ENCODE peak calls at places on chromosomes 3 and 15, in seven cellular contexts. One of them, this sample, is unnamed.

GRCh38 chr3:150133293-150133692 is 162.6 kb upstream of the PFN2 start:
- DNase-seq in breast epithelium: no peak
- DNase-seq in left ventricle myocardium inferior: no peak
- DNase-seq in sigmoid colon: no peak
- DNase-seq in HCT116: no peak
- DNase-seq in brain microvascular endothelial cell: no peak
- DNase-seq in AG04450: no peak
- DNase-seq in this sample: no peak

GRCh38 chr3:157075693-157076420 is 84.1 kb downstream of the CCNL1 start:
- DNase-seq in HCT116: no peak
- DNase-seq in left ventricle myocardium inferior: no peak
- DNase-seq in breast epithelium: no peak
- DNase-seq in brain microvascular endothelial cell: no peak
- DNase-seq in sigmoid colon: peak
- DNase-seq in AG04450: no peak
- DNase-seq in this sample: peak

GRCh38 chr3:127984241-127984975 is 67.8 kb upstream of the SEC61A1 start:
- DNase-seq in HCT116: no peak
- DNase-seq in breast epithelium: no peak
- DNase-seq in left ventricle myocardium inferior: no peak
- DNase-seq in brain microvascular endothelial cell: no peak
- DNase-seq in AG04450: no peak
- DNase-seq in sigmoid colon: no peak
- DNase-seq in this sample: peak

GRCh38 chr3:66372681-66373350 is 128.0 kb downstream of the LRIG1 start:
- DNase-seq in brain microvascular endothelial cell: no peak
- DNase-seq in left ventricle myocardium inferior: peak
- DNase-seq in AG04450: no peak
- DNase-seq in breast epithelium: no peak
- DNase-seq in HCT116: no peak
- DNase-seq in sigmoid colon: no peak
- DNase-seq in this sample: no peak

GRCh38 chr15:85620321-85621044 is 174.2 kb downstream of the KLHL25 start:
- DNase-seq in AG04450: no peak
- DNase-seq in brain microvascular endothelial cell: no peak
- DNase-seq in sigmoid colon: no peak
- DNase-seq in left ventricle myocardium inferior: no peak
- DNase-seq in HCT116: no peak
- DNase-seq in breast epithelium: no peak
- DNase-seq in this sample: peak

GRCh38 chr15:59306520-59307163 is 66.0 kb downstream of the MYO1E start:
- DNase-seq in sigmoid colon: no peak
- DNase-seq in HCT116: no peak
- DNase-seq in breast epithelium: no peak
- DNase-seq in AG04450: no peak
- DNase-seq in brain microvascular endothelial cell: no peak
- DNase-seq in left ventricle myocardium inferior: no peak
- DNase-seq in this sample: peak

GRCh38 chr3:52682016-52682415 is 3.7 kb downstream of the PBRM1 start:
- DNase-seq in AG04450: no peak
- DNase-seq in left ventricle myocardium inferior: no peak
- DNase-seq in HCT116: peak
- DNase-seq in sigmoid colon: no peak
- DNase-seq in breast epithelium: no peak
- DNase-seq in brain microvascular endothelial cell: peak
- DNase-seq in this sample: peak

GRCh38 chr15:98785796-98786581 is 137.7 kb downstream of the IGF1R start:
- DNase-seq in breast epithelium: no peak
- DNase-seq in brain microvascular endothelial cell: no peak
- DNase-seq in HCT116: no peak
- DNase-seq in left ventricle myocardium inferior: no peak
- DNase-seq in AG04450: no peak
- DNase-seq in sigmoid colon: no peak
- DNase-seq in this sample: no peak

GRCh38 chr3:167162083-167162482 is 218.0 kb downstream of the ZBBX start:
- DNase-seq in left ventricle myocardium inferior: no peak
- DNase-seq in breast epithelium: no peak
- DNase-seq in AG04450: no peak
- DNase-seq in HCT116: no peak
- DNase-seq in sigmoid colon: no peak
- DNase-seq in brain microvascular endothelial cell: no peak
- DNase-seq in this sample: no peak

GRCh38 chr3:182182531-182182968 is 470.8 kb downstream of the SOX2 start:
- DNase-seq in sigmoid colon: no peak
- DNase-seq in AG04450: no peak
- DNase-seq in breast epithelium: no peak
- DNase-seq in HCT116: peak
- DNase-seq in left ventricle myocardium inferior: no peak
- DNase-seq in brain microvascular endothelial cell: no peak
- DNase-seq in this sample: peak

GRCh38 chr3:9649791-9650521 is 651 bp downstream of the MTMR14 start:
- DNase-seq in AG04450: no peak
- DNase-seq in breast epithelium: no peak
- DNase-seq in brain microvascular endothelial cell: no peak
- DNase-seq in HCT116: no peak
- DNase-seq in left ventricle myocardium inferior: no peak
- DNase-seq in sigmoid colon: no peak
- DNase-seq in this sample: no peak

GRCh38 chr15:69190091-69190490 is 29.7 kb downstream of the GLCE start:
- DNase-seq in HCT116: no peak
- DNase-seq in left ventricle myocardium inferior: no peak
- DNase-seq in AG04450: no peak
- DNase-seq in breast epithelium: no peak
- DNase-seq in sigmoid colon: no peak
- DNase-seq in brain microvascular endothelial cell: no peak
- DNase-seq in this sample: no peak

GRCh38 chr15:64381000-64381751 is at the start of gene PCLAF:
- DNase-seq in breast epithelium: peak
- DNase-seq in sigmoid colon: peak
- DNase-seq in left ventricle myocardium inferior: peak
- DNase-seq in HCT116: peak
- DNase-seq in AG04450: peak
- DNase-seq in brain microvascular endothelial cell: peak
- DNase-seq in this sample: peak

GRCh38 chr3:156620260-156620659 is 54.1 kb upstream of the TIPARP start:
- DNase-seq in HCT116: no peak
- DNase-seq in AG04450: no peak
- DNase-seq in brain microvascular endothelial cell: peak
- DNase-seq in left ventricle myocardium inferior: no peak
- DNase-seq in breast epithelium: no peak
- DNase-seq in sigmoid colon: no peak
- DNase-seq in this sample: peak

GRCh38 chr3:196694941-196695848 is 16.9 kb downstream of the CEP19 start:
- DNase-seq in breast epithelium: no peak
- DNase-seq in sigmoid colon: no peak
- DNase-seq in left ventricle myocardium inferior: no peak
- DNase-seq in brain microvascular endothelial cell: no peak
- DNase-seq in HCT116: no peak
- DNase-seq in AG04450: no peak
- DNase-seq in this sample: no peak

GRCh38 chr3:129795596-129795995 is 97.9 kb downstream of the TMCC1 start:
- DNase-seq in breast epithelium: no peak
- DNase-seq in sigmoid colon: no peak
- DNase-seq in AG04450: no peak
- DNase-seq in left ventricle myocardium inferior: no peak
- DNase-seq in HCT116: peak
- DNase-seq in brain microvascular endothelial cell: peak
- DNase-seq in this sample: peak

GRCh38 chr3:181230258-181230657 is 240.7 kb upstream of the DNAJC19 start:
- DNase-seq in sigmoid colon: no peak
- DNase-seq in breast epithelium: no peak
- DNase-seq in AG04450: no peak
- DNase-seq in brain microvascular endothelial cell: no peak
- DNase-seq in left ventricle myocardium inferior: no peak
- DNase-seq in HCT116: no peak
- DNase-seq in this sample: no peak

GRCh38 chr3:156787926-156788663 is 38.1 kb upstream of the LEKR1 start:
- DNase-seq in HCT116: peak
- DNase-seq in left ventricle myocardium inferior: no peak
- DNase-seq in brain microvascular endothelial cell: peak
- DNase-seq in sigmoid colon: no peak
- DNase-seq in breast epithelium: no peak
- DNase-seq in AG04450: peak
- DNase-seq in this sample: peak

GRCh38 chr3:128911911-128912310 is 32.5 kb downstream of the ACAD9 start:
- DNase-seq in sigmoid colon: no peak
- DNase-seq in HCT116: no peak
- DNase-seq in left ventricle myocardium inferior: peak
- DNase-seq in brain microvascular endothelial cell: no peak
- DNase-seq in breast epithelium: no peak
- DNase-seq in AG04450: no peak
- DNase-seq in this sample: no peak

GRCh38 chr3:133935843-133936825 is 40.5 kb upstream of the RAB6B start:
- DNase-seq in breast epithelium: no peak
- DNase-seq in sigmoid colon: peak
- DNase-seq in HCT116: no peak
- DNase-seq in brain microvascular endothelial cell: no peak
- DNase-seq in left ventricle myocardium inferior: no peak
- DNase-seq in AG04450: no peak
- DNase-seq in this sample: no peak

GRCh38 chr3:39190281-39191025 is 1.9 kb downstream of the XIRP1 start:
- DNase-seq in brain microvascular endothelial cell: no peak
- DNase-seq in breast epithelium: no peak
- DNase-seq in HCT116: no peak
- DNase-seq in AG04450: no peak
- DNase-seq in sigmoid colon: no peak
- DNase-seq in left ventricle myocardium inferior: no peak
- DNase-seq in this sample: no peak

GRCh38 chr3:196569003-196569516 is 600 bp downstream of the FBXO45 start:
- DNase-seq in AG04450: no peak
- DNase-seq in sigmoid colon: peak
- DNase-seq in left ventricle myocardium inferior: peak
- DNase-seq in brain microvascular endothelial cell: peak
- DNase-seq in HCT116: no peak
- DNase-seq in breast epithelium: no peak
- DNase-seq in this sample: peak

GRCh38 chr15:58597943-58598828 is 151.3 kb downstream of the ADAM10 start:
- DNase-seq in AG04450: no peak
- DNase-seq in brain microvascular endothelial cell: no peak
- DNase-seq in left ventricle myocardium inferior: no peak
- DNase-seq in sigmoid colon: no peak
- DNase-seq in HCT116: no peak
- DNase-seq in breast epithelium: no peak
- DNase-seq in this sample: no peak

GRCh38 chr3:148975277-148975676 is 16.1 kb upstream of the GYG1 start:
- DNase-seq in AG04450: no peak
- DNase-seq in sigmoid colon: no peak
- DNase-seq in breast epithelium: no peak
- DNase-seq in brain microvascular endothelial cell: no peak
- DNase-seq in HCT116: no peak
- DNase-seq in left ventricle myocardium inferior: peak
- DNase-seq in this sample: no peak
- H3K27ac ChIP-seq in AG04450: no peak
- H3K27ac ChIP-seq in sigmoid colon: peak
- H3K27ac ChIP-seq in breast epithelium: peak
- H3K27ac ChIP-seq in brain microvascular endothelial cell: no peak
- H3K27ac ChIP-seq in HCT116: no peak
- H3K27ac ChIP-seq in left ventricle myocardium inferior: peak
- H3K27ac ChIP-seq in this sample: no peak

GRCh38 chr15:63135804-63136203 is 14.1 kb downstream of the LACTB start:
- DNase-seq in sigmoid colon: no peak
- DNase-seq in breast epithelium: no peak
- DNase-seq in AG04450: peak
- DNase-seq in brain microvascular endothelial cell: peak
- DNase-seq in left ventricle myocardium inferior: no peak
- DNase-seq in HCT116: no peak
- DNase-seq in this sample: peak
- H3K27ac ChIP-seq in sigmoid colon: no peak
- H3K27ac ChIP-seq in breast epithelium: peak
- H3K27ac ChIP-seq in AG04450: peak
- H3K27ac ChIP-seq in brain microvascular endothelial cell: peak
- H3K27ac ChIP-seq in left ventricle myocardium inferior: no peak
- H3K27ac ChIP-seq in HCT116: no peak
- H3K27ac ChIP-seq in this sample: peak

GRCh38 chr3:126849768-126850167 is 133.1 kb upstream of the PLXNA1 start:
- DNase-seq in breast epithelium: no peak
- DNase-seq in left ventricle myocardium inferior: no peak
- DNase-seq in AG04450: no peak
- DNase-seq in HCT116: no peak
- DNase-seq in brain microvascular endothelial cell: no peak
- DNase-seq in sigmoid colon: peak
- DNase-seq in this sample: no peak

GRCh38 chr3:126851382-126851781 is 131.5 kb upstream of the PLXNA1 start:
- DNase-seq in breast epithelium: no peak
- DNase-seq in brain microvascular endothelial cell: no peak
- DNase-seq in sigmoid colon: peak
- DNase-seq in AG04450: no peak
- DNase-seq in left ventricle myocardium inferior: no peak
- DNase-seq in HCT116: no peak
- DNase-seq in this sample: no peak

GRCh38 chr3:126851934-126852333 is 131.0 kb upstream of the PLXNA1 start:
- DNase-seq in breast epithelium: no peak
- DNase-seq in HCT116: no peak
- DNase-seq in sigmoid colon: peak
- DNase-seq in brain microvascular endothelial cell: no peak
- DNase-seq in left ventricle myocardium inferior: no peak
- DNase-seq in AG04450: no peak
- DNase-seq in this sample: no peak

GRCh38 chr3:126848991-126849390 is 133.9 kb upstream of the PLXNA1 start:
- DNase-seq in AG04450: no peak
- DNase-seq in HCT116: no peak
- DNase-seq in left ventricle myocardium inferior: no peak
- DNase-seq in breast epithelium: no peak
- DNase-seq in brain microvascular endothelial cell: no peak
- DNase-seq in sigmoid colon: peak
- DNase-seq in this sample: no peak

DNA sequence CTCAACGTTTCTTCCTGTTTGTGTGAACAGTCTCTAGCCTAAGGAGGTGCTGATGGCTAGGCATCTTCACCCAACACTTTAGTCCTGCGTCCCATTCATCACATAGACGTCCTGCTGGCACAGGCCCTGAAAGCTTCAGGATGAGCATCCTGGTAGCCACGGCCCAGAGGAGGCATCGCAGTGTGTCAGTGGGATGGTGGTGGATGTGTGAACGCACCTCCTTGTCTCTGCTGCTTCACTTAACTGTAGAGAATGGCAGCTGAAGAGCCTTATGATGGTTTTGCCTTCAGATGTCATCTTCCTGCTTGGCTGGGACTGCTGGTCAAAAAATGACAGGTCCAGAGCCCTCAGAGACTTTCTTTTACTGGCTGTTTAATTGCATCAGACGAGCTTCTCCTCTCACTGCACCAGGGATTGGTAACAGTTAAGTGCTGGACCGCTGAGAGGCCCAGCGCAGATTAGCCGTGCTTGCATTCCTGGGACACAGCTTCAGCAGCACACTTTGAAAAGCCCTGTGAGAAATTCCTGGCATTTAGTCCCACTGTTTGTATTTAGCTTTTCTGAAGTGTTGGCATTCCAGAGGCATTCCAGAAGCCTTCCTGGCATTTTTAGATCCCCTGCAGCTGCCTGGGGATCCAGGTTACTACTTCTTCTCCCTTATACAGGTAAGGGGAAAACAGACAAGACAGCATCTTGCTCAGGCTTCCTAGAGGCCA is 132.4 kb upstream of the PLXNA1 start:
- DNase-seq in HCT116: no peak
- DNase-seq in brain microvascular endothelial cell: peak
- DNase-seq in sigmoid colon: peak
- DNase-seq in breast epithelium: no peak
- DNase-seq in left ventricle myocardium inferior: peak
- DNase-seq in AG04450: peak
- DNase-seq in this sample: no peak
- H3K27ac ChIP-seq in HCT116: no peak
- H3K27ac ChIP-seq in brain microvascular endothelial cell: no peak
- H3K27ac ChIP-seq in sigmoid colon: no peak
- H3K27ac ChIP-seq in breast epithelium: no peak
- H3K27ac ChIP-seq in left ventricle myocardium inferior: peak
- H3K27ac ChIP-seq in AG04450: peak
- H3K27ac ChIP-seq in this sample: no peak

GRCh38 chr3:184333190-184333589 is 4.2 kb upstream of the FAM131A start:
- DNase-seq in sigmoid colon: no peak
- DNase-seq in breast epithelium: no peak
- DNase-seq in brain microvascular endothelial cell: no peak
- DNase-seq in AG04450: no peak
- DNase-seq in left ventricle myocardium inferior: no peak
- DNase-seq in HCT116: no peak
- DNase-seq in this sample: no peak
- H3K27ac ChIP-seq in sigmoid colon: peak
- H3K27ac ChIP-seq in breast epithelium: peak
- H3K27ac ChIP-seq in brain microvascular endothelial cell: peak
- H3K27ac ChIP-seq in AG04450: peak
- H3K27ac ChIP-seq in left ventricle myocardium inferior: peak
- H3K27ac ChIP-seq in HCT116: peak
- H3K27ac ChIP-seq in this sample: peak